ENCODE peak calls at places on chromosomes 5 and 9, in seven cellular contexts. O is psoas muscle, D is GM23338, R is head of caudate nucleus, E is hepatic stellate cell, B is iris pigment epithelial cell, H is AML-193. U is an unnamed sample.

GRCh38 chr9:20640331-20641187 is 18.3 kb upstream of the MLLT3 start:
- DNase-seq in H (no peak), R (peak; percentile 51), D (no peak), E (no peak), B (peak; percentile 44), O (peak; percentile 17), U (peak; percentile 66)

GRCh38 chr9:37974506-37975173 is 70.7 kb upstream of the SLC25A51 start:
- DNase-seq in B (peak; percentile 85), D (peak; percentile 19), R (no peak), H (no peak), O (no peak), E (no peak), U (no peak)

GRCh38 chr9:92177591-92177990 is 62.4 kb upstream of the SPTLC1 start:
- DNase-seq in H (no peak), B (no peak), D (no peak), O (no peak), E (no peak), R (no peak), U (no peak)

GRCh38 chr5:74866653-74867162 is 521 bp upstream of the FAM169A start:
- DNase-seq in B (no peak), E (no peak), H (no peak), R (no peak), O (no peak), D (peak; percentile 85), U (no peak)

GRCh38 chr5:54793612-54794436 is 191.6 kb downstream of the ESM1 start:
- DNase-seq in B (peak; percentile 42), E (no peak), H (no peak), O (no peak), R (no peak), D (no peak), U (no peak)

GRCh38 chr5:20050262-20050661 is 62.3 kb upstream of the CDH18 start:
- DNase-seq in H (no peak), B (no peak), O (no peak), E (no peak), R (no peak), D (no peak), U (no peak)

GRCh38 chr9:119736478-119737454 is 367.5 kb upstream of the BRINP1 start:
- DNase-seq in D (no peak), E (no peak), B (no peak), R (no peak), O (no peak), H (no peak), U (no peak)

GRCh38 chr9:76610009-76610352 is 151.0 kb downstream of the GCNT1 start:
- DNase-seq in D (no peak), O (peak; percentile 82), B (peak; percentile 77), R (no peak), E (no peak), H (no peak), U (peak; percentile 22)

GRCh38 chr9:92170848-92171247 is 55.6 kb upstream of the SPTLC1 start:
- DNase-seq in R (no peak), E (no peak), O (no peak), H (no peak), B (no peak), D (no peak), U (no peak)

GRCh38 chr5:126339215-126339805 is 83.9 kb upstream of the GRAMD2B start:
- DNase-seq in D (peak; percentile 76), O (no peak), H (peak; percentile 59), B (peak; percentile 64), E (peak; percentile 21), R (no peak), U (peak; percentile 82)

U was measured in Ammon's horn.